ENCODE peak calls at places on chromosomes 11 and 22, in ten cellular contexts. R is HEK293T; L is fibroblast of lung; U is adrenal gland; H is aorta; F is GM13977; T is activated naive CD4-positive, alpha-beta T cell treated with anti-CD3 and anti-CD28 coated beads, Interleukin-2, amount 50 U/mL, for 16 hours; K is EH; I is Calu3; J is AG08395. C is an unnamed sample.

GRCh38 chr11:46451759-46452158 is 60.2 kb upstream of the CHRM4 start:
- DNase-seq in J (no peak), R (no peak), F (no peak), H (no peak), U (no peak), L (no peak), I (no peak), T (no peak), K (no peak), C (no peak)

GRCh38 chr22:27748355-27749168 is 53.0 kb downstream of the MN1 start:
- DNase-seq in F (no peak), I (peak), R (no peak), T (no peak), H (peak), L (peak), K (peak), J (peak), U (no peak), C (no peak)

GRCh38 chr11:27701262-27702105 is 1.2 kb upstream of the BDNF start:
- DNase-seq in L (peak), I (peak), K (peak), R (peak), H (no peak), U (peak), J (peak), T (no peak), F (no peak), C (peak)

GRCh38 chr11:35664977-35665441 is 2.4 kb downstream of the TRIM44 start:
- DNase-seq in H (no peak), F (no peak), R (no peak), K (peak), L (peak), T (no peak), I (no peak), U (no peak), J (no peak), C (peak)

GRCh38 chr11:114155116-114155515 is 95.6 kb downstream of the ZBTB16 start:
- DNase-seq in U (no peak), H (no peak), J (no peak), I (no peak), K (no peak), R (no peak), L (no peak), T (no peak), F (no peak), C (no peak)

GRCh38 chr11:110645253-110645652 is 67.0 kb downstream of the ARHGAP20 start:
- DNase-seq in R (no peak), L (no peak), H (no peak), I (no peak), U (no peak), J (no peak), F (no peak), K (no peak), T (no peak), C (no peak)

GRCh38 chr11:1054143-1055108 is 17.9 kb upstream of the MUC6 start:
- DNase-seq in F (no peak), K (peak), L (no peak), I (no peak), R (no peak), J (peak), H (peak), T (no peak), U (no peak), C (peak)

GRCh38 chr11:62139526-62140301 is 15.9 kb downstream of the INCENP start:
- DNase-seq in T (no peak), U (no peak), K (no peak), L (no peak), J (no peak), R (no peak), H (peak), F (no peak), I (no peak), C (no peak)

GRCh38 chr11:66951135-66951534 is 7.0 kb downstream of the PC start:
- DNase-seq in J (no peak), R (no peak), U (no peak), H (no peak), T (no peak), I (no peak), L (no peak), F (no peak), K (no peak), C (no peak)

GRCh38 chr22:49014227-49015201 is 813.2 kb downstream of the BRD1 start:
- DNase-seq in L (no peak), H (peak), T (peak), U (no peak), R (no peak), K (no peak), F (no peak), I (no peak), J (no peak), C (no peak)

GRCh38 chr11:71370895-71371673 is 77.1 kb downstream of the DHCR7 start:
- DNase-seq in F (no peak), T (no peak), U (no peak), R (no peak), I (no peak), K (no peak), L (no peak), J (no peak), H (no peak), C (no peak)

GRCh38 chr22:20412474-20413216 is 18.7 kb downstream of the ZNF74 start:
- DNase-seq in F (no peak), H (peak), U (no peak), K (no peak), T (no peak), R (no peak), I (no peak), J (no peak), L (no peak), C (no peak)

GRCh38 chr11:17267576-17267975 is 9.0 kb upstream of the NUCB2 start:
- DNase-seq in I (peak), F (no peak), R (no peak), T (no peak), U (no peak), J (peak), H (no peak), L (peak), K (peak), C (peak)

GRCh38 chr11:117099681-117100080 is 1.5 kb upstream of the SIK3 start:
- DNase-seq in I (no peak), T (no peak), F (no peak), J (no peak), K (no peak), U (no peak), L (no peak), H (no peak), R (no peak), C (no peak)

GRCh38 chr22:25645266-25645665 is 80.8 kb downstream of the GRK3 start:
- DNase-seq in H (no peak), F (no peak), K (peak), U (no peak), L (peak), J (peak), T (no peak), R (no peak), I (no peak), C (no peak)

GRCh38 chr22:19663821-19664325 is 50.4 kb upstream of the SEPTIN5 start:
- DNase-seq in U (peak), R (no peak), I (no peak), L (peak), T (no peak), H (no peak), F (no peak), J (peak), K (peak), C (no peak)

GRCh38 chr11:12914401-12914912 is 94.7 kb upstream of the RASSF10 start:
- DNase-seq in H (peak), L (peak), U (peak), I (peak), R (peak), J (peak), K (peak), F (peak), T (no peak), C (peak)

GRCh38 chr11:69642549-69642912 is 1.6 kb downstream of the CCND1 start:
- DNase-seq in R (no peak), K (no peak), T (peak), L (no peak), U (peak), I (no peak), H (no peak), F (peak), J (no peak), C (no peak)

C was measured in A549.